ENCODE peak calls at places on chromosomes 5 and 9, in four cellular contexts. L, E, J and H are unnamed samples.

GRCh38 chr9:123196124-123196523 is 72.3 kb downstream of the STRBP start:
- DNase-seq in L (no peak), E (no peak), J (no peak), H (no peak)

GRCh38 chr9:96719538-96720315 is 58.2 kb downstream of the ZNF510 start:
- DNase-seq in L (no peak), E (no peak), J (peak; percentile 88), H (no peak)

GRCh38 chr5:33937017-33937699 is 972 bp downstream of the RXFP3 start:
- DNase-seq in L (no peak), E (no peak), J (no peak), H (no peak)

GRCh38 chr9:72772641-72773040 is 180.2 kb downstream of the ALDH1A1 start:
- DNase-seq in L (no peak), E (no peak), J (no peak), H (no peak)

GRCh38 chr5:61252643-61252925 is 79.5 kb upstream of the ZSWIM6 start:
- DNase-seq in L (no peak), E (no peak), J (no peak), H (no peak)

GRCh38 chr5:131328536-131329186 is 64.8 kb downstream of the CDC42SE2 start:
- DNase-seq in L (peak; percentile 51), E (no peak), J (peak; percentile 82), H (no peak)

GRCh38 chr5:142548739-142549275 is 137.1 kb downstream of the FGF1 start:
- DNase-seq in L (peak; percentile 93), E (peak; percentile 56), J (peak; percentile 93), H (no peak)

GRCh38 chr9:35348109-35348508 is 141.8 kb upstream of the RUSC2 start:
- DNase-seq in L (no peak), E (no peak), J (no peak), H (no peak)

GRCh38 chr9:101119206-101119819 is 90.8 kb downstream of the PLPPR1 start:
- DNase-seq in L (peak; percentile 28), E (peak; percentile 78), J (peak; percentile 57), H (no peak)

GRCh38 chr9:126722922-126723806 is 81.7 kb upstream of the ZBTB43 start:
- DNase-seq in L (no peak), E (peak; percentile 70), J (peak; percentile 67), H (no peak)

GRCh38 chr5:77892061-77893010 is 116.2 kb upstream of the TBCA start:
- DNase-seq in L (no peak), E (no peak), J (no peak), H (no peak)

GRCh38 chr5:61949680-61950435 is 356.1 kb upstream of the KIF2A start:
- DNase-seq in L (no peak), E (no peak), J (no peak), H (no peak)

GRCh38 chr9:98727428-98727827 is 18.7 kb upstream of the GABBR2 start:
- DNase-seq in L (no peak), E (no peak), J (no peak), H (no peak)

GRCh38 chr5:134935711-134936602 is 31.0 kb downstream of the PCBD2 start:
- DNase-seq in L (no peak), E (no peak), J (no peak), H (no peak)

GRCh38 chr9:128049788-128050187 is 17.3 kb downstream of the NAIF1 start:
- DNase-seq in L (no peak), E (no peak), J (no peak), H (no peak)

DNA sequence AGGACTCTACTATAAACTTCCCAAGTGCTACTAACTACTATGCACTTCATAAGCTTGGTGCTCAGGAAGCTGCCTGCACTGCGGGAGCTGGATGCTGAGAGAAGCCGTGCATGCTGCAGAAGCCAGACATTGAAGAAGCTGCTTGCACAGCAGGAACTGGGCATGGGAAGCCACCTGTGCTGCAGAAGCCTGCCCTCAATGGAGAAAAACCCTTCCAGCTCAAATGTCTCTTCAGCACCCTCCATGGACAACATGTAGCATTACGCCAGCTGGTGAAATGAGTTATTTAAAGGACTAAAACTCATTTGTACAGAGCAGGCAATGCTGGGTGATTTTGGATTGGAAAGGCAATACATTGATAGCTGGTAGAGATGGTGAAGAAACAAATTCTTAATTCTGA is 247.2 kb downstream of the KIF4B start:
- DNase-seq in L (peak; percentile 6), E (no peak), J (no peak), H (no peak)
- TF ChIP-seq CTCF in L (peak; percentile 24), E (peak; percentile 36), J (no peak), H (no peak)

DNA sequence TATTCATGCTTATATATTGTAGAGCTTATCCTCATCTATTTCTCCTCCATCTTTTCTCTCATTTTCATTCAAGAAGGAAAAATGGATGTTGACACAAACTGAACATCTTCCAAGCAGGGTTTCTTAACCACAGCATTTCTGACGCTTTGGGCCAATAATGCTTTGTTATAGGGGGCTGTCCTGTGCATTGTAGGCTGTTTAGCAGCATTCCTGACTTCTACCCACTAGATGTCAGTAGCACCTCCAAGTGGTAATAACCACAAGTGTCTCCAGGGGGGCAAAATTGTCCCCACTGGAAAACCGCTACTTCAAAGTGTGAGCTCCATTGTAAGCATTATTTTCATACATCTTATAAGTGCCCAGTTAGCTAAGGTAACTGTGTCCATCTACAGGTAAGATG is 2.6 kb upstream of the TXNDC8 start:
- DNase-seq in L (peak; percentile 24), E (no peak), J (no peak), H (no peak)
- TF ChIP-seq CTCF in L (peak; percentile 49), E (no peak), J (peak; percentile 46), H (no peak)

GRCh38 chr5:89417990-89418820 is 535.2 kb upstream of the MEF2C start:
- DNase-seq in L (no peak), E (no peak), J (no peak), H (no peak)
- TF ChIP-seq CTCF in L (no peak), E (no peak), J (no peak), H (no peak)

GRCh38 chr9:136110082-136111061 is 8.3 kb downstream of the TMEM250 start:
- DNase-seq in L (no peak), E (no peak), J (no peak), H (no peak)
- TF ChIP-seq CTCF in L (no peak), E (no peak), J (no peak), H (no peak)